ENCODE peak calls at places on chromosome 10, in seven cellular contexts. One of them, this sample, is unnamed.

GRCh38 chr10:119655566-119656001 is 4.4 kb downstream of the BAG3 start:
- DNase-seq in K562: peak; percentile 30
- DNase-seq in A549: no peak
- DNase-seq in IMR-90: peak; percentile 88
- DNase-seq in upper lobe of left lung: no peak
- DNase-seq in heart left ventricle: peak; percentile 60
- DNase-seq in spleen: no peak
- DNase-seq in this sample: peak; percentile 57

GRCh38 chr10:124701881-124702656 is 42.1 kb downstream of the FAM53B start:
- DNase-seq in spleen: peak; percentile 68
- DNase-seq in IMR-90: peak; percentile 66
- DNase-seq in upper lobe of left lung: no peak
- DNase-seq in heart left ventricle: peak; percentile 58
- DNase-seq in K562: no peak
- DNase-seq in A549: no peak
- DNase-seq in this sample: no peak

GRCh38 chr10:76286536-76286935 is 855.1 kb downstream of the LRMDA start:
- DNase-seq in upper lobe of left lung: no peak
- DNase-seq in IMR-90: peak; percentile 13
- DNase-seq in A549: no peak
- DNase-seq in spleen: no peak
- DNase-seq in heart left ventricle: no peak
- DNase-seq in K562: no peak
- DNase-seq in this sample: no peak

GRCh38 chr10:81978238-81978637 is 103.2 kb downstream of the NRG3 start:
- DNase-seq in K562: no peak
- DNase-seq in heart left ventricle: no peak
- DNase-seq in spleen: no peak
- DNase-seq in upper lobe of left lung: no peak
- DNase-seq in IMR-90: no peak
- DNase-seq in A549: no peak
- DNase-seq in this sample: no peak

GRCh38 chr10:110786172-110786571 is 85.6 kb upstream of the PDCD4 start:
- DNase-seq in heart left ventricle: no peak
- DNase-seq in A549: no peak
- DNase-seq in IMR-90: peak; percentile 32
- DNase-seq in K562: no peak
- DNase-seq in spleen: no peak
- DNase-seq in upper lobe of left lung: no peak
- DNase-seq in this sample: no peak

GRCh38 chr10:104424719-104425118 is 71.1 kb downstream of the CFAP58 start:
- DNase-seq in A549: no peak
- DNase-seq in heart left ventricle: no peak
- DNase-seq in upper lobe of left lung: no peak
- DNase-seq in IMR-90: peak; percentile 1
- DNase-seq in spleen: no peak
- DNase-seq in K562: no peak
- DNase-seq in this sample: no peak

GRCh38 chr10:79415736-79416577 is 29.5 kb downstream of the ZCCHC24 start:
- DNase-seq in heart left ventricle: no peak
- DNase-seq in K562: peak; percentile 63
- DNase-seq in upper lobe of left lung: no peak
- DNase-seq in spleen: peak; percentile 56
- DNase-seq in A549: no peak
- DNase-seq in IMR-90: no peak
- DNase-seq in this sample: no peak

GRCh38 chr10:31490858-31491504 is 172.0 kb downstream of the ZEB1 start:
- DNase-seq in spleen: no peak
- DNase-seq in A549: no peak
- DNase-seq in IMR-90: peak; percentile 52
- DNase-seq in heart left ventricle: no peak
- DNase-seq in K562: no peak
- DNase-seq in upper lobe of left lung: no peak
- DNase-seq in this sample: no peak

GRCh38 chr10:11205026-11205772 is 187.5 kb downstream of the CELF2 start:
- DNase-seq in heart left ventricle: no peak
- DNase-seq in spleen: no peak
- DNase-seq in K562: no peak
- DNase-seq in IMR-90: peak; percentile 11
- DNase-seq in upper lobe of left lung: peak; percentile 48
- DNase-seq in A549: no peak
- DNase-seq in this sample: no peak

GRCh38 chr10:110502072-110502845 is 4.6 kb downstream of the DUSP5 start:
- DNase-seq in upper lobe of left lung: no peak
- DNase-seq in IMR-90: no peak
- DNase-seq in A549: no peak
- DNase-seq in spleen: no peak
- DNase-seq in heart left ventricle: no peak
- DNase-seq in K562: no peak
- DNase-seq in this sample: no peak

GRCh38 chr10:93030409-93030808 is 30.2 kb upstream of the CYP26C1 start:
- DNase-seq in heart left ventricle: no peak
- DNase-seq in spleen: no peak
- DNase-seq in A549: peak; percentile 28
- DNase-seq in K562: no peak
- DNase-seq in IMR-90: peak; percentile 82
- DNase-seq in upper lobe of left lung: no peak
- DNase-seq in this sample: no peak

GRCh38 chr10:43782814-43783213 is 134.1 kb upstream of the ZNF32 start:
- DNase-seq in heart left ventricle: no peak
- DNase-seq in IMR-90: no peak
- DNase-seq in upper lobe of left lung: no peak
- DNase-seq in A549: no peak
- DNase-seq in spleen: no peak
- DNase-seq in K562: no peak
- DNase-seq in this sample: no peak

GRCh38 chr10:43790147-43790546 is 141.5 kb upstream of the ZNF32 start:
- DNase-seq in IMR-90: no peak
- DNase-seq in heart left ventricle: no peak
- DNase-seq in upper lobe of left lung: peak; percentile 60
- DNase-seq in A549: no peak
- DNase-seq in spleen: no peak
- DNase-seq in K562: no peak
- DNase-seq in this sample: no peak

GRCh38 chr10:43781480-43782361 is 133.0 kb upstream of the ZNF32 start:
- DNase-seq in K562: no peak
- DNase-seq in heart left ventricle: no peak
- DNase-seq in upper lobe of left lung: no peak
- DNase-seq in spleen: no peak
- DNase-seq in IMR-90: peak; percentile 15
- DNase-seq in A549: no peak
- DNase-seq in this sample: no peak

GRCh38 chr10:43785252-43785651 is 136.6 kb upstream of the ZNF32 start:
- DNase-seq in spleen: no peak
- DNase-seq in K562: no peak
- DNase-seq in heart left ventricle: no peak
- DNase-seq in IMR-90: no peak
- DNase-seq in upper lobe of left lung: no peak
- DNase-seq in A549: no peak
- DNase-seq in this sample: no peak
- TF ChIP-seq CTCF in spleen: no peak
- TF ChIP-seq CTCF in K562: peak; percentile 38
- TF ChIP-seq CTCF in heart left ventricle: no peak
- TF ChIP-seq CTCF in IMR-90: no peak
- TF ChIP-seq CTCF in upper lobe of left lung: no peak
- TF ChIP-seq CTCF in A549: no peak
- TF ChIP-seq CTCF in this sample: no peak

DNA sequence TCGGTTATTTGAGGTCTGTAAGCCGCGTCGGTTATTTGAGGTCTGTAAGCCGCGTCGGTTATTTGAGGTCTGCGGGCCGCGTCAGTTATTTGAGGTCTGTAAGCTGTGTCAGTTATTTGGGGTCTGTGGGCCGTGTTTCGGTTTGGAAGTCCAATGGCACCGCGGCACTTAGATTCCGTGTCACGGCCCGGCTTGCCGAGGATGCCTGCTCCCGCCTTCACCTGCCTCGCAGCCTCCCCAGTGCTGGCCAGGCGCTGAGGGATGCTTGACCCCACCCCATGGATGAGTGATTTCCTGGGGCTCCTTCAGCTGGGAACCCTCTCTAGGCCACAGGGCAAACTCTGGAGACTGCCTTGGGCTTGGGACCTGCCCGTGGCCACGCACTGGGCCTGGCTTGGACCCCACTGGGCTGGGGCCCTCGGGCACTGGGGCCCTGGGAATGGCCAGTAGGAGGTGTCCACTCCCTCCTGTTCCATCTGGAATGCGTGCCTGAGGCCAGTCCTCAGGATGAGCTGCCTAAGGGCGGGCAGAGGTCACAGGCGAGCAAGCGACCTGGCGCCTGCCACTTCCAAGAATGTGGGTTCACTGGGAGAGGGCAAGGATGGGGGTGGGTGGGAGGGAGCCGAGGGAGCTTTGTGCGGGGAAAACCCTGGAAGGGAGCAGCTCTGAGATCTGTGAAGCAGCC is 25.6 kb downstream of the ADGRA1 start:
- DNase-seq in K562: no peak
- DNase-seq in heart left ventricle: no peak
- DNase-seq in spleen: peak; percentile 58
- DNase-seq in IMR-90: no peak
- DNase-seq in upper lobe of left lung: peak; percentile 72
- DNase-seq in A549: no peak
- DNase-seq in this sample: no peak
- H3K9me3 ChIP-seq in K562: no peaks in the 10 kb centered on the region
- H3K9me3 ChIP-seq in heart left ventricle: no peaks in the 10 kb centered on the region
- H3K9me3 ChIP-seq in spleen: peaks cover 13% of the 10 kb centered on the region
- H3K9me3 ChIP-seq in IMR-90: peaks cover 6% of the 10 kb centered on the region
- H3K9me3 ChIP-seq in upper lobe of left lung: no peaks in the 10 kb centered on the region
- H3K9me3 ChIP-seq in A549: peaks cover 3% of the 10 kb centered on the region
- H3K9me3 ChIP-seq in this sample: no peaks in the 10 kb centered on the region

GRCh38 chr10:100103581-100103980 is 21.9 kb upstream of the CPN1 start:
- DNase-seq in K562: no peak
- DNase-seq in heart left ventricle: no peak
- DNase-seq in IMR-90: peak; percentile 31
- DNase-seq in upper lobe of left lung: no peak
- DNase-seq in A549: no peak
- DNase-seq in spleen: no peak
- DNase-seq in this sample: no peak

GRCh38 chr10:100104300-100104699 is 22.6 kb upstream of the CPN1 start:
- DNase-seq in upper lobe of left lung: no peak
- DNase-seq in spleen: no peak
- DNase-seq in IMR-90: no peak
- DNase-seq in K562: no peak
- DNase-seq in A549: no peak
- DNase-seq in heart left ventricle: no peak
- DNase-seq in this sample: no peak

GRCh38 chr10:100101526-100102076 is 19.9 kb upstream of the CPN1 start:
- DNase-seq in A549: no peak
- DNase-seq in K562: no peak
- DNase-seq in IMR-90: peak; percentile 6
- DNase-seq in upper lobe of left lung: no peak
- DNase-seq in heart left ventricle: no peak
- DNase-seq in spleen: no peak
- DNase-seq in this sample: no peak

GRCh38 chr10:100106865-100107264 is 25.2 kb upstream of the CPN1 start:
- DNase-seq in K562: no peak
- DNase-seq in A549: no peak
- DNase-seq in upper lobe of left lung: no peak
- DNase-seq in spleen: no peak
- DNase-seq in IMR-90: no peak
- DNase-seq in heart left ventricle: no peak
- DNase-seq in this sample: no peak

DNA sequence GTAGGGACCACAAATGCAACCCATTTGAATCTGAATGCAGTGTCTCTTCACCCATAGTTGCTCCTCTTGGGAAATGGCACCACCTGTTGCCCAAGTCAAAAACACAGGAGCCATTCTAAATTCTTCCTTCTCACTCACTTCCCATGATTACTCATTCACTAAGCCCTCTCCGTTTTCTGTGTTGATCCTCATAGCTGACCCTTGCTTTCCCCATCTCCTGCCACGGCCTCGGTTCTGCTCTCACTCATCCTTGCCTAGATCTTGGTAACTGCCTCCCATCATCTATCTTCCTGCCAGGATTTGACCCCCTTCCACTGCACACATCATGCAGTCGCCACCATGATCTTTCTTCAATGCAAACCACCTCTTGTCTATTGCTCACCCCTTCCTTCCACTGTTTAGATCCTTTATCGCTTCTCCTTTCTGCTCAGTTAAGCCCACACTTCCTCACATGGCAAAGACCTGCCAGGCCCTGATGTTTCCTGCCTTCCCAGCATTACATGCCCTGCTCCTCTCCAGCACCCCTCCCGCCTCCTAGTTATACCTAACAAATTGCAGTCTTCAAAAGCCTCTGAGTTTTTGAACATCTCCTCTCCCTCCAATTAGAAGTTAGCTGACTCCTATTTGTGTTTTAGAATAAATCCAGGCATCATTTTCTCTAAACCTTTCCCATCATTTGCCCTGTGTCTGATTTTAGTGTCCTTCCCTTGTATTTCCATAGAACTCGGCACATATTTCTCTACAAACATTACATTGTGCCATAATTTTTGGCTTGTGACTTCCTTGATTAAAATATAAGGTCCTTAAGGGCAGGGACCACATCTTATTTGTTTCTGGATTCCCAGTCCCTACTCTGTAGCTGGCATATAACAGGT is 19.2 kb upstream of the CPN1 start:
- DNase-seq in A549: peak; percentile 65
- DNase-seq in spleen: no peak
- DNase-seq in heart left ventricle: no peak
- DNase-seq in upper lobe of left lung: no peak
- DNase-seq in IMR-90: peak; percentile 42
- DNase-seq in K562: no peak
- DNase-seq in this sample: no peak
- TF ChIP-seq POLR2A in A549: no peak
- TF ChIP-seq POLR2A in spleen: no peak
- TF ChIP-seq POLR2A in heart left ventricle: no peak
- TF ChIP-seq POLR2A in upper lobe of left lung: no peak
- TF ChIP-seq POLR2A in IMR-90: no peak
- TF ChIP-seq POLR2A in K562: no peak
- TF ChIP-seq POLR2A in this sample: no peak

DNA sequence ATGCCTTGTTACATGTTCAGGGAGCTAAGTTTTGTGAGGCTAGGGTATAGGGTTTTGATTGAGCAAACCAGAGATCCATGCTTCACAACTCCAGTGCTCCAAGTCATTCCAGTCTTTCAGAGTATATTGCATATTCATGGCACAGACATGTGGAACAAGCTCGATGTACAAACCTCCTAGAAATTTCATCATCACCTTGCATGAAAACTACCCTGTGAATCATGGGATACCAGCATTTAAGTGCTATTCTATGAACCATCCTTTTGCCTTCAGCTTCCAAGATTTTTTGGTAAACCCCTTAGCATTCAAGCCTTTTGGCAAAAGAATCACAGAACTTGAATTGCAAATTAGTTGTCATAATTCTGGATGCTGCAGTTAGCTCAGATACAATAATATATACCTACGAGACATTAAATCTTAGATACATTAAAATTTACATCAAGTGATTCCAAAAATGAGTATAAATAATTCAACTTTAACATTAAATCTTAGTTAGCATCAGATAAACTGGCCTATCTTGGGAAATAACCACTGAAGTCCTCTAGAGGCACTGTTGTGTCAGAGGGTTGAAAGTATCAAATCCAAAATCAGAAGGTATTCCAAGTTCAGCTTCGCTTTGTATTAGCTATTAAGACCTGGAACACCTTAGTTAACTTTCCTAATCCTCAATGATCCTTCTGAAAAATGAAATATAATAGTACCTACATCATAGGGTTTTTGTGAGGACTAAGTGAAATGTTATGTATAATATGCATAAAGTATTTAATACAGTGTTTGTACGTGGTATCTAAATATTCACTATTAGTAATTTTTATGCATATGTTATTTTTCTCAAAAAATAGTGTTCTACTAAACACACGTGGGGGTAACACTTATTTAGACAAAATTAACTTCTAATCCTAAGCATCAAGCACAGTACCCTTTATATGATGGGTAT is 55.5 kb upstream of the CABCOCO1 start:
- DNase-seq in A549: no peak
- DNase-seq in K562: peak; percentile 22
- DNase-seq in upper lobe of left lung: no peak
- DNase-seq in spleen: no peak
- DNase-seq in IMR-90: no peak
- DNase-seq in heart left ventricle: no peak
- DNase-seq in this sample: no peak
- TF ChIP-seq CTCF in A549: peak; percentile 49
- TF ChIP-seq CTCF in K562: peak; percentile 59
- TF ChIP-seq CTCF in upper lobe of left lung: peak; percentile 27
- TF ChIP-seq CTCF in spleen: peak; percentile 12
- TF ChIP-seq CTCF in IMR-90: peak; percentile 42
- TF ChIP-seq CTCF in heart left ventricle: no peak
- TF ChIP-seq CTCF in this sample: peak; percentile 39